ENCODE peak calls at places on chromosome 4, in six cellular contexts. U is left ventricle myocardium inferior; M is neural crest cell; Y is heart left ventricle; T is RWPE1; F is stimulated activated CD4-positive, alpha-beta T cell treated with anti-CD3 and anti-CD28 coated beads, Interleukin-1b, Interleukin-23, amount 100 ng/mL, for 1 hour. K is an unnamed sample.

GRCh38 chr4:4333265-4333706 is 43.2 kb downstream of the ZBTB49 start:
- DNase-seq in F (no peak), Y (peak), U (peak), M (no peak), T (no peak), K (peak)

GRCh38 chr4:25590171-25590570 is 65.5 kb upstream of the SLC34A2 start:
- DNase-seq in U (no peak), M (no peak), F (no peak), Y (no peak), T (no peak), K (no peak)

GRCh38 chr4:53576218-53576617 is 15.1 kb downstream of the LNX1 start:
- DNase-seq in Y (no peak), F (no peak), T (no peak), U (no peak), M (no peak), K (no peak)

GRCh38 chr4:74546020-74546419 is 101.1 kb downstream of the AREG start:
- DNase-seq in M (no peak), Y (no peak), U (no peak), F (no peak), T (peak), K (no peak)

GRCh38 chr4:105122334-105122733 is 24.3 kb upstream of the TET2 start:
- DNase-seq in M (no peak), F (no peak), T (peak), U (no peak), Y (no peak), K (no peak)

GRCh38 chr4:122747068-122747467 is 14.6 kb downstream of the BBS12 start:
- DNase-seq in F (no peak), U (no peak), M (no peak), T (no peak), Y (no peak), K (no peak)

GRCh38 chr4:114758066-114758465 is 159.5 kb downstream of the UGT8 start:
- DNase-seq in U (no peak), M (no peak), Y (no peak), F (no peak), T (no peak), K (no peak)

GRCh38 chr4:6868386-6868785 is 41.2 kb upstream of the TBC1D14 start:
- DNase-seq in U (no peak), F (no peak), T (no peak), Y (no peak), M (no peak), K (no peak)

GRCh38 chr4:112290341-112290740 is 4.6 kb upstream of the TIFA start:
- DNase-seq in M (no peak), F (no peak), T (no peak), Y (no peak), U (no peak), K (no peak)

GRCh38 chr4:128623508-128624215 is 185.8 kb upstream of the JADE1 start:
- DNase-seq in F (no peak), U (no peak), T (no peak), M (no peak), Y (no peak), K (no peak)

GRCh38 chr4:25090516-25090915 is 59.8 kb upstream of the LGI2 start:
- DNase-seq in U (no peak), F (no peak), Y (no peak), M (no peak), T (no peak), K (no peak)

GRCh38 chr4:77776182-77777134 is 42.7 kb downstream of the CNOT6L start:
- DNase-seq in F (no peak), U (no peak), T (no peak), Y (no peak), M (no peak), K (no peak)

GRCh38 chr4:183335369-183335940 is 13.2 kb upstream of the CLDN24 start:
- DNase-seq in U (no peak), F (no peak), Y (no peak), T (peak), M (no peak), K (no peak)

GRCh38 chr4:147498031-147498700 is 17.3 kb downstream of the EDNRA start:
- DNase-seq in M (no peak), T (peak), U (no peak), Y (no peak), F (no peak), K (no peak)

GRCh38 chr4:91837608-91838029 is 466.1 kb upstream of the GRID2 start:
- DNase-seq in U (no peak), M (no peak), Y (no peak), T (peak), F (no peak), K (no peak)

GRCh38 chr4:39530682-39531081 is 3.4 kb upstream of the UGDH start:
- DNase-seq in T (no peak), U (no peak), F (no peak), Y (no peak), M (no peak), K (no peak)

GRCh38 chr4:73763877-73764276 is 23.5 kb downstream of the CXCL8 start:
- DNase-seq in U (no peak), T (no peak), Y (no peak), F (no peak), M (no peak), K (no peak)

GRCh38 chr4:88729146-88729755 is 31.6 kb upstream of the NAP1L5 start:
- DNase-seq in Y (no peak), M (no peak), U (no peak), F (no peak), T (no peak), K (no peak)

GRCh38 chr4:77636902-77637301 is 31.3 kb downstream of the CXCL13 start:
- DNase-seq in U (no peak), F (no peak), M (no peak), T (peak), Y (no peak), K (no peak)

GRCh38 chr4:168677063-168677462 is 180.2 kb downstream of the PALLD start:
- DNase-seq in F (no peak), T (no peak), Y (no peak), U (no peak), M (no peak), K (no peak)

GRCh38 chr4:48247142-48247877 is 22.3 kb downstream of the TEC start:
- DNase-seq in M (no peak), F (no peak), Y (no peak), T (no peak), U (no peak), K (no peak)

GRCh38 chr4:126593626-126594025 is 1039.1 kb upstream of the INTU start:
- DNase-seq in F (no peak), U (no peak), T (no peak), Y (no peak), M (no peak), K (no peak)

GRCh38 chr4:140047017-140047640 is 106.9 kb downstream of the MAML3 start:
- DNase-seq in F (no peak), Y (peak), T (no peak), U (peak), M (no peak), K (no peak)

GRCh38 chr4:48064349-48064748 is 47.8 kb downstream of the NIPAL1 start:
- DNase-seq in Y (no peak), M (no peak), U (no peak), F (no peak), T (no peak), K (no peak)

GRCh38 chr4:158496030-158496741 is 25.5 kb upstream of the RXFP1 start:
- DNase-seq in Y (peak), F (no peak), U (peak), M (peak), T (peak), K (no peak)

GRCh38 chr4:113109106-113109740 is 59.8 kb downstream of the ANK2 start:
- DNase-seq in U (no peak), M (no peak), T (no peak), Y (no peak), F (no peak), K (no peak)

GRCh38 chr4:62806786-62807185 is 1602.5 kb downstream of the TECRL start:
- DNase-seq in Y (no peak), M (no peak), U (no peak), T (no peak), F (no peak), K (no peak)

GRCh38 chr4:112431158-112431557 is 84.8 kb downstream of the NEUROG2 start:
- DNase-seq in F (no peak), U (no peak), T (no peak), M (no peak), Y (no peak), K (no peak)

GRCh38 chr4:181202249-181202648 is 1041.0 kb upstream of the TENM3 start:
- DNase-seq in M (peak), Y (no peak), T (no peak), F (no peak), U (no peak), K (no peak)

GRCh38 chr4:7691992-7692391 is 247.7 kb downstream of the AFAP1 start:
- DNase-seq in U (peak), Y (peak), T (no peak), F (no peak), M (no peak), K (no peak)

GRCh38 chr4:43485196-43485595 is 592.7 kb downstream of the GRXCR1 start:
- DNase-seq in F (no peak), M (no peak), Y (no peak), T (no peak), U (no peak), K (no peak)

GRCh38 chr4:24640433-24640832 is 56.1 kb upstream of the DHX15 start:
- DNase-seq in M (no peak), Y (no peak), T (no peak), U (no peak), F (no peak), K (no peak)

GRCh38 chr4:143585548-143585947 is 72.0 kb downstream of the SMARCA5 start:
- DNase-seq in U (no peak), M (no peak), T (no peak), Y (no peak), F (no peak), K (no peak)

GRCh38 chr4:140930556-140930955 is 174.4 kb upstream of the TBC1D9 start:
- DNase-seq in M (no peak), T (no peak), F (no peak), Y (peak), U (no peak), K (no peak)

GRCh38 chr4:8324640-8325239 is 55.2 kb downstream of the HTRA3 start:
- DNase-seq in Y (peak), T (peak), U (no peak), M (no peak), F (no peak), K (no peak)

GRCh38 chr4:118396881-118397666 is 44.3 kb upstream of the PRSS12 start:
- DNase-seq in U (no peak), M (no peak), Y (no peak), F (no peak), T (peak), K (no peak)

GRCh38 chr4:53640576-53641459 is 49.5 kb upstream of the LNX1 start:
- DNase-seq in F (no peak), T (no peak), M (no peak), U (no peak), Y (no peak), K (no peak)

GRCh38 chr4:7908668-7909067 is 31.0 kb downstream of the AFAP1 start:
- DNase-seq in M (no peak), F (no peak), Y (no peak), U (no peak), T (no peak), K (no peak)

GRCh38 chr4:7146059-7146763 is 46.1 kb upstream of the SORCS2 start:
- DNase-seq in M (no peak), F (no peak), U (no peak), T (no peak), Y (no peak), K (no peak)

K was measured in sciatic nerve.